ENCODE peak calls at places on chromosome 10, in seven cellular contexts. B is H4, Z is AG04450, I is ureter, V is astrocyte of the spinal cord, F is amniotic stem cell, O is NCI-H2081 treated with DMSO at 0.1 percent for 48 hours. J is an unnamed sample.
A peak's percentile ranks its signal among the peaks of the same experiment; 100 is the strongest.

GRCh38 chr10:3172081-3172445 is 519 bp downstream of the PITRM1 start:
- DNase-seq in B (no peak), Z (peak; percentile 24), I (no peak), V (peak; percentile 84), F (peak; percentile 57), O (no peak), J (no peak)

GRCh38 chr10:125208854-125209545 is 48.6 kb upstream of the CTBP2 start:
- DNase-seq in B (no peak), Z (no peak), I (no peak), V (no peak), F (no peak), O (no peak), J (no peak)

GRCh38 chr10:10397906-10398305 is 619.8 kb upstream of the CELF2 start:
- DNase-seq in B (no peak), Z (no peak), I (no peak), V (no peak), F (no peak), O (no peak), J (no peak)

GRCh38 chr10:29998142-29998808 is 61.1 kb downstream of the JCAD start:
- DNase-seq in B (peak; percentile 58), Z (peak; percentile 59), I (peak; percentile 83), V (peak; percentile 84), F (peak; percentile 61), O (no peak), J (peak; percentile 60)

GRCh38 chr10:44809652-44810051 is 101.5 kb upstream of the TMEM72 start:
- DNase-seq in B (no peak), Z (no peak), I (no peak), V (peak; percentile 27), F (no peak), O (no peak), J (no peak)

GRCh38 chr10:48957361-48957760 is 17.7 kb upstream of the LRRC18 start:
- DNase-seq in B (no peak), Z (no peak), I (no peak), V (no peak), F (no peak), O (no peak), J (no peak)

GRCh38 chr10:132121511-132121830 is 55.7 kb downstream of the JAKMIP3 start:
- DNase-seq in B (no peak), Z (no peak), I (no peak), V (no peak), F (no peak), O (no peak), J (no peak)

GRCh38 chr10:46106410-46107255 is 60.6 kb upstream of the MSMB start:
- DNase-seq in B (peak; percentile 37), Z (no peak), I (peak; percentile 61), V (peak; percentile 44), F (no peak), O (no peak), J (peak; percentile 33)

GRCh38 chr10:103542764-103543616 is 49.5 kb downstream of the NEURL1 start:
- DNase-seq in B (peak; percentile 59), Z (no peak), I (no peak), V (peak; percentile 27), F (peak; percentile 41), O (peak; percentile 21), J (no peak)

J was measured in GM19239.